ENCODE peak calls at places on chromosome 18, in five cellular contexts. N is GM23338, T is HCT116, V is K562, L is Panc1. I is an unnamed sample.
A peak's percentile ranks its signal among the peaks of the same experiment; 100 is the strongest.

GRCh38 chr18:79427368-79428225 is 31.9 kb downstream of the NFATC1 start:
- DNase-seq in N (no peak), T (no peak), V (no peak), L (no peak), I (no peak)

GRCh38 chr18:69539404-69539803 is 138.7 kb downstream of the DOK6 start:
- DNase-seq in N (no peak), T (no peak), V (no peak), L (no peak), I (no peak)

GRCh38 chr18:74525741-74526140 is 8.6 kb upstream of the CNDP1 start:
- DNase-seq in N (no peak), T (no peak), V (no peak), L (no peak), I (no peak)

GRCh38 chr18:33670052-33670451 is 92.0 kb downstream of the ASXL3 start:
- DNase-seq in N (no peak), T (no peak), V (no peak), L (no peak), I (no peak)

GRCh38 chr18:34097312-34097711 is 127.4 kb downstream of the NOL4 start:
- DNase-seq in N (no peak), T (no peak), V (no peak), L (no peak), I (no peak)

GRCh38 chr18:32717151-32717550 is 55.7 kb downstream of the KLHL14 start:
- DNase-seq in N (no peak), T (no peak), V (no peak), L (no peak), I (no peak)

GRCh38 chr18:32624182-32624723 is 148.6 kb downstream of the KLHL14 start:
- DNase-seq in N (no peak), T (no peak), V (no peak), L (no peak), I (no peak)

GRCh38 chr18:12842459-12843380 is 41.3 kb downstream of the PTPN2 start:
- DNase-seq in N (peak; percentile 52), T (no peak), V (no peak), L (no peak), I (no peak)

GRCh38 chr18:23943903-23944624 is 70.5 kb upstream of the TTC39C start:
- DNase-seq in N (no peak), T (no peak), V (no peak), L (no peak), I (no peak)

GRCh38 chr18:13548106-13548819 is 178.1 kb downstream of the FAM210A start:
- DNase-seq in N (no peak), T (no peak), V (no peak), L (no peak), I (no peak)

GRCh38 chr18:45874501-45875184 is 49.2 kb downstream of the SIGLEC15 start:
- DNase-seq in N (no peak), T (no peak), V (no peak), L (no peak), I (no peak)

GRCh38 chr18:59556265-59556664 is 141.0 kb downstream of the CCBE1 start:
- DNase-seq in N (no peak), T (no peak), V (no peak), L (no peak), I (no peak)

GRCh38 chr18:58020567-58021107 is 23.4 kb upstream of the NEDD4L start:
- DNase-seq in N (no peak), T (no peak), V (no peak), L (no peak), I (no peak)

GRCh38 chr18:72324677-72325076 is 219.5 kb downstream of the CBLN2 start:
- DNase-seq in N (no peak), T (no peak), V (no peak), L (no peak), I (no peak)

GRCh38 chr18:6866552-6866951 is 137.0 kb downstream of the ARHGAP28 start:
- DNase-seq in N (no peak), T (no peak), V (no peak), L (no peak), I (no peak)

GRCh38 chr18:64288446-64288845 is 139.6 kb upstream of the LINC00305 start:
- DNase-seq in N (no peak), T (no peak), V (no peak), L (no peak), I (no peak)

GRCh38 chr18:34659579-34660517 is 50.2 kb upstream of the DTNA start:
- DNase-seq in N (peak; percentile 95), T (peak; percentile 56), V (no peak), L (peak; percentile 75), I (peak; percentile 58)

GRCh38 chr18:519019-519879 is 18.7 kb upstream of the COLEC12 start:
- DNase-seq in N (no peak), T (no peak), V (no peak), L (no peak), I (no peak)

GRCh38 chr18:73283032-73283431 is 415.2 kb upstream of the NETO1 start:
- DNase-seq in N (no peak), T (no peak), V (no peak), L (no peak), I (no peak)

GRCh38 chr18:74412106-74412880 is 44.8 kb downstream of the DIPK1C start:
- DNase-seq in N (peak; percentile 26), T (no peak), V (no peak), L (no peak), I (no peak)

GRCh38 chr18:50297621-50298442 is 10.3 kb upstream of the CXXC1 start:
- DNase-seq in N (peak; percentile 94), T (no peak), V (no peak), L (no peak), I (peak; percentile 88)

GRCh38 chr18:66646622-66647021 is 42.7 kb upstream of the CDH19 start:
- DNase-seq in N (no peak), T (no peak), V (no peak), L (no peak), I (no peak)

GRCh38 chr18:78421392-78421791 is 558.2 kb upstream of the SALL3 start:
- DNase-seq in N (no peak), T (no peak), V (no peak), L (no peak), I (no peak)

GRCh38 chr18:25326231-25327042 is 25.5 kb downstream of the ZNF521 start:
- DNase-seq in N (no peak), T (no peak), V (no peak), L (no peak), I (no peak)

GRCh38 chr18:48898521-48898920 is 52.2 kb downstream of the SMAD7 start:
- DNase-seq in N (no peak), T (no peak), V (no peak), L (no peak), I (no peak)

GRCh38 chr18:48896326-48896874 is 54.4 kb downstream of the SMAD7 start:
- DNase-seq in N (no peak), T (no peak), V (no peak), L (no peak), I (no peak)

GRCh38 chr18:48897531-48897930 is 53.2 kb downstream of the SMAD7 start:
- DNase-seq in N (no peak), T (no peak), V (no peak), L (no peak), I (no peak)

GRCh38 chr18:48894799-48895346 is 55.9 kb downstream of the SMAD7 start:
- DNase-seq in N (no peak), T (no peak), V (no peak), L (no peak), I (no peak)

GRCh38 chr18:48896875-48897511 is 53.8 kb downstream of the SMAD7 start:
- DNase-seq in N (peak; percentile 70), T (no peak), V (peak; percentile 88), L (no peak), I (peak; percentile 99)
- H3K27ac ChIP-seq in N (no peak overlapping the region), T (no peak overlapping the region), V (peak overlapping the region; percentile 46), L (no peak overlapping the region), I (peak overlapping the region; percentile 70)

GRCh38 chr18:55354795-55355194 is 233.2 kb downstream of the TCF4 start:
- DNase-seq in N (no peak), T (no peak), V (no peak), L (no peak), I (no peak)
- TF ChIP-seq POLR2AphosphoS5 in N (no peak), T (no peak), V (no peak), L (no peak), I (no peak)

GRCh38 chr18:63152791-63153190 is 166.8 kb downstream of the BCL2 start:
- DNase-seq in N (no peak), T (no peak), V (no peak), L (no peak), I (no peak)

GRCh38 chr18:63154350-63155152 is 165.0 kb downstream of the BCL2 start:
- DNase-seq in N (no peak), T (no peak), V (no peak), L (no peak), I (no peak)

GRCh38 chr18:63157293-63158011 is 162.1 kb downstream of the BCL2 start:
- DNase-seq in N (no peak), T (no peak), V (no peak), L (no peak), I (no peak)

GRCh38 chr18:63155910-63156773 is 163.4 kb downstream of the BCL2 start:
- DNase-seq in N (no peak), T (no peak), V (no peak), L (no peak), I (no peak)

GRCh38 chr18:63155169-63155852 is 164.3 kb downstream of the BCL2 start:
- DNase-seq in N (peak; percentile 92), T (peak; percentile 62), V (peak; percentile 53), L (peak; percentile 41), I (no peak)
- TF ChIP-seq REST in N (no peak), T (no peak), V (no peak), L (no peak), I (no peak)

GRCh38 chr18:48924621-48925601 is 25.9 kb downstream of the SMAD7 start:
- DNase-seq in N (no peak), T (no peak), V (no peak), L (no peak), I (no peak)

GRCh38 chr18:48923746-48924580 is 26.8 kb downstream of the SMAD7 start:
- DNase-seq in N (no peak), T (no peak), V (no peak), L (no peak), I (no peak)

GRCh38 chr18:48921305-48922202 is 29.2 kb downstream of the SMAD7 start:
- DNase-seq in N (no peak), T (no peak), V (no peak), L (no peak), I (no peak)

GRCh38 chr18:48922203-48922800 is 28.5 kb downstream of the SMAD7 start:
- DNase-seq in N (no peak), T (no peak), V (no peak), L (no peak), I (no peak)

DNA sequence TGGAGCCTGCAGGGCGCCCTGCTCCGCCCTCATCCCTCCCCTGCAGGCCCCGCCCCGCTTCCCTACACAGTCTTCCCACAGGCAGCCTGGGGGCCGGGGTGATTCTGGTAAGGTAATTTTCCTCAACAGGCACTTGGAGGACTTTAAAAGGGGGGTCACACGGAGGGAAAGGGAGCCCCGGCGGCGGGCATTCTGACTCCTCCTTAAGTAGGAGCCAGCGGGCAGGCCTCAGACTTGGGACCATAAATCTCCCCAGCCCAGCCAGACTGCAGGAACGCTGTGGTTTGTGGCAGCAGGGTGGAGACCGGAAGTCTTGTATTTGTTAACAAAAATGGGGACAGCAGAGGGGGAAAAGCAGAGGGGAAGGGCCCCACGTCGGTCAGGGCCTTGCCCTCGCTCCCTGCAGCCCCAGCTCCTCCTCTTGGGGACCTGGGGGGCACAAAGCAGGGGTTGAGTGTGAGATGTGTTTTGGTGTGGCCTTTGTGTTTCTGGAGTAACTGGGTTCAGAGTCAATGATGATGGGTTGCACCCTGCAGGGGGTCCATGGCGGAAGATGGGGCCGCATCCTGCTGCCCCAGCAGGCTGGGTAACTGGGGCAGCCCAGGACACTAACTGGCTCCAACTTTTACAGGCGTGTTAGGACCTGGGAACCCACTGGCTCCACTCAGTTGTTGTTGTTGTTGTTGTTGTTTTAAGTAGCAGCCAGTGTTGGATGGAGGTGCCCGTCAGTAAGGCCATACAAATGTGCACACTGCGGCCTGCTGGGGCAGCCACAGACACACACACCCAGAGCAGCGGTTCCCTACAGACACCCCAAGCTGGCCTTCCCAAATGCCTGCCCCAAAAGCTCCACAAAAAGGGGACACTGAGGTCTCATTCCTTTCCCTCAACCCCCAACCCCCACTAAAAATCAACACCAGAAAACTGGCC is 27.7 kb downstream of the SMAD7 start:
- DNase-seq in N (peak; percentile 41), T (no peak), V (peak; percentile 77), L (no peak), I (no peak)
- H3K27ac ChIP-seq in N (peak overlapping the region; percentile 63), T (peak overlapping the region; percentile 52), V (peak overlapping the region; percentile 60), L (peak overlapping the region; percentile 67), I (peak overlapping the region; percentile 54)